ENCODE peak calls at places on chromosome 1, in six cellular contexts. V, G, P, Q, D and U are unnamed samples.

GRCh38 chr1:28074892-28075511 is 13.4 kb downstream of the EYA3 start:
- DNase-seq in V (no peak), G (peak), P (no peak), Q (no peak), D (no peak), U (no peak)

GRCh38 chr1:46510341-46510997 is 20.8 kb downstream of the DMBX1 start:
- DNase-seq in V (no peak), G (no peak), P (no peak), Q (no peak), D (no peak), U (no peak)

GRCh38 chr1:14945132-14946010 is 208.2 kb upstream of the TMEM51 start:
- DNase-seq in V (no peak), G (no peak), P (peak), Q (no peak), D (peak), U (peak)

GRCh38 chr1:31062867-31063380 is 2.6 kb downstream of the PUM1 start:
- DNase-seq in V (no peak), G (no peak), P (no peak), Q (no peak), D (peak), U (no peak)

GRCh38 chr1:231487019-231487418 is 41.5 kb upstream of the TSNAX start:
- DNase-seq in V (no peak), G (peak), P (no peak), Q (no peak), D (no peak), U (peak)

GRCh38 chr1:154778944-154779343 is 91.1 kb downstream of the KCNN3 start:
- DNase-seq in V (no peak), G (no peak), P (no peak), Q (no peak), D (no peak), U (no peak)

GRCh38 chr1:11944358-11944981 is 10.0 kb downstream of the PLOD1 start:
- DNase-seq in V (no peak), G (no peak), P (no peak), Q (no peak), D (no peak), U (peak)

GRCh38 chr1:87979079-87979478 is 650.4 kb downstream of the LMO4 start:
- DNase-seq in V (no peak), G (no peak), P (no peak), Q (no peak), D (no peak), U (no peak)

GRCh38 chr1:109762821-109763645 is 690 bp downstream of the EPS8L3 start:
- DNase-seq in V (no peak), G (peak), P (peak), Q (peak), D (peak), U (peak)